ENCODE peak calls at places on chromosome 1, in eight cellular contexts. One of them, this sample, is unnamed.

GRCh38 chr1:21318714-21319159 is 28.5 kb upstream of the ECE1 start:
- DNase-seq in AG10803: peak; percentile 87
- DNase-seq in glutamatergic neuron: peak; percentile 73
- DNase-seq in NCI-H1048: no peak
- DNase-seq in A549: no peak
- DNase-seq in NAMALWA: no peak
- DNase-seq in EH: peak; percentile 53
- DNase-seq in activated CD4-positive, alpha-beta T cell treated with anti-CD3 and anti-CD28 coated beads, Interleukin-2, amount 50 U/mL, for 1 hour: no peak
- DNase-seq in this sample: peak; percentile 71

GRCh38 chr1:155909894-155910293 is 1.3 kb downstream of the RIT1 start:
- DNase-seq in AG10803: peak; percentile 55
- DNase-seq in glutamatergic neuron: no peak
- DNase-seq in NCI-H1048: no peak
- DNase-seq in A549: peak; percentile 53
- DNase-seq in NAMALWA: peak; percentile 44
- DNase-seq in EH: peak; percentile 81
- DNase-seq in activated CD4-positive, alpha-beta T cell treated with anti-CD3 and anti-CD28 coated beads, Interleukin-2, amount 50 U/mL, for 1 hour: no peak
- DNase-seq in this sample: no peak

GRCh38 chr1:92934395-92935378 is 26.6 kb downstream of the DIPK1A start:
- DNase-seq in AG10803: peak; percentile 99
- DNase-seq in glutamatergic neuron: no peak
- DNase-seq in NCI-H1048: no peak
- DNase-seq in A549: no peak
- DNase-seq in NAMALWA: no peak
- DNase-seq in EH: peak; percentile 91
- DNase-seq in activated CD4-positive, alpha-beta T cell treated with anti-CD3 and anti-CD28 coated beads, Interleukin-2, amount 50 U/mL, for 1 hour: no peak
- DNase-seq in this sample: no peak

GRCh38 chr1:204711947-204712701 is 26.6 kb upstream of the LRRN2 start:
- DNase-seq in AG10803: no peak
- DNase-seq in glutamatergic neuron: peak; percentile 80
- DNase-seq in NCI-H1048: no peak
- DNase-seq in A549: no peak
- DNase-seq in NAMALWA: no peak
- DNase-seq in EH: no peak
- DNase-seq in activated CD4-positive, alpha-beta T cell treated with anti-CD3 and anti-CD28 coated beads, Interleukin-2, amount 50 U/mL, for 1 hour: no peak
- DNase-seq in this sample: peak; percentile 77

GRCh38 chr1:5504364-5504740 is 487.9 kb downstream of the NPHP4 start:
- DNase-seq in AG10803: no peak
- DNase-seq in glutamatergic neuron: no peak
- DNase-seq in NCI-H1048: no peak
- DNase-seq in A549: no peak
- DNase-seq in NAMALWA: no peak
- DNase-seq in EH: no peak
- DNase-seq in activated CD4-positive, alpha-beta T cell treated with anti-CD3 and anti-CD28 coated beads, Interleukin-2, amount 50 U/mL, for 1 hour: no peak
- DNase-seq in this sample: no peak

GRCh38 chr1:168719306-168720111 is 9.5 kb downstream of the DPT start:
- DNase-seq in AG10803: no peak
- DNase-seq in glutamatergic neuron: no peak
- DNase-seq in NCI-H1048: no peak
- DNase-seq in A549: peak; percentile 34
- DNase-seq in NAMALWA: no peak
- DNase-seq in EH: no peak
- DNase-seq in activated CD4-positive, alpha-beta T cell treated with anti-CD3 and anti-CD28 coated beads, Interleukin-2, amount 50 U/mL, for 1 hour: no peak
- DNase-seq in this sample: no peak

GRCh38 chr1:35536551-35537162 is 20.5 kb downstream of the KIAA0319L start:
- DNase-seq in AG10803: no peak
- DNase-seq in glutamatergic neuron: no peak
- DNase-seq in NCI-H1048: no peak
- DNase-seq in A549: no peak
- DNase-seq in NAMALWA: no peak
- DNase-seq in EH: no peak
- DNase-seq in activated CD4-positive, alpha-beta T cell treated with anti-CD3 and anti-CD28 coated beads, Interleukin-2, amount 50 U/mL, for 1 hour: no peak
- DNase-seq in this sample: no peak

GRCh38 chr1:81452693-81453344 is 347.9 kb upstream of the ADGRL2 start:
- DNase-seq in AG10803: no peak
- DNase-seq in glutamatergic neuron: no peak
- DNase-seq in NCI-H1048: no peak
- DNase-seq in A549: no peak
- DNase-seq in NAMALWA: no peak
- DNase-seq in EH: no peak
- DNase-seq in activated CD4-positive, alpha-beta T cell treated with anti-CD3 and anti-CD28 coated beads, Interleukin-2, amount 50 U/mL, for 1 hour: no peak
- DNase-seq in this sample: no peak

GRCh38 chr1:89578151-89578550 is 53.5 kb downstream of the LRRC8B start:
- DNase-seq in AG10803: no peak
- DNase-seq in glutamatergic neuron: no peak
- DNase-seq in NCI-H1048: no peak
- DNase-seq in A549: no peak
- DNase-seq in NAMALWA: peak; percentile 20
- DNase-seq in EH: no peak
- DNase-seq in activated CD4-positive, alpha-beta T cell treated with anti-CD3 and anti-CD28 coated beads, Interleukin-2, amount 50 U/mL, for 1 hour: no peak
- DNase-seq in this sample: no peak

GRCh38 chr1:227764019-227764391 is 28.8 kb downstream of the SNAP47 start:
- DNase-seq in AG10803: peak; percentile 58
- DNase-seq in glutamatergic neuron: no peak
- DNase-seq in NCI-H1048: no peak
- DNase-seq in A549: peak; percentile 61
- DNase-seq in NAMALWA: no peak
- DNase-seq in EH: peak; percentile 84
- DNase-seq in activated CD4-positive, alpha-beta T cell treated with anti-CD3 and anti-CD28 coated beads, Interleukin-2, amount 50 U/mL, for 1 hour: no peak
- DNase-seq in this sample: no peak

GRCh38 chr1:71365451-71365850 is 284.6 kb upstream of the ZRANB2 start:
- DNase-seq in AG10803: peak; percentile 26
- DNase-seq in glutamatergic neuron: no peak
- DNase-seq in NCI-H1048: no peak
- DNase-seq in A549: no peak
- DNase-seq in NAMALWA: no peak
- DNase-seq in EH: no peak
- DNase-seq in activated CD4-positive, alpha-beta T cell treated with anti-CD3 and anti-CD28 coated beads, Interleukin-2, amount 50 U/mL, for 1 hour: no peak
- DNase-seq in this sample: no peak

GRCh38 chr1:43779805-43780403 is 72.6 kb downstream of the ST3GAL3 start:
- DNase-seq in AG10803: no peak
- DNase-seq in glutamatergic neuron: no peak
- DNase-seq in NCI-H1048: no peak
- DNase-seq in A549: no peak
- DNase-seq in NAMALWA: no peak
- DNase-seq in EH: no peak
- DNase-seq in activated CD4-positive, alpha-beta T cell treated with anti-CD3 and anti-CD28 coated beads, Interleukin-2, amount 50 U/mL, for 1 hour: no peak
- DNase-seq in this sample: no peak

GRCh38 chr1:70475023-70475422 is 64.0 kb downstream of the CTH start:
- DNase-seq in AG10803: peak; percentile 73
- DNase-seq in glutamatergic neuron: no peak
- DNase-seq in NCI-H1048: no peak
- DNase-seq in A549: no peak
- DNase-seq in NAMALWA: no peak
- DNase-seq in EH: peak; percentile 24
- DNase-seq in activated CD4-positive, alpha-beta T cell treated with anti-CD3 and anti-CD28 coated beads, Interleukin-2, amount 50 U/mL, for 1 hour: no peak
- DNase-seq in this sample: no peak

GRCh38 chr1:16026723-16027484 is 5.1 kb downstream of the CLCNKA start:
- DNase-seq in AG10803: no peak
- DNase-seq in glutamatergic neuron: peak; percentile 78
- DNase-seq in NCI-H1048: peak; percentile 23
- DNase-seq in A549: no peak
- DNase-seq in NAMALWA: peak; percentile 83
- DNase-seq in EH: peak; percentile 36
- DNase-seq in activated CD4-positive, alpha-beta T cell treated with anti-CD3 and anti-CD28 coated beads, Interleukin-2, amount 50 U/mL, for 1 hour: peak; percentile 29
- DNase-seq in this sample: no peak

GRCh38 chr1:156113263-156114004 is 1.1 kb upstream of the LMNA start:
- DNase-seq in AG10803: peak; percentile 76
- DNase-seq in glutamatergic neuron: no peak
- DNase-seq in NCI-H1048: no peak
- DNase-seq in A549: no peak
- DNase-seq in NAMALWA: no peak
- DNase-seq in EH: peak; percentile 56
- DNase-seq in activated CD4-positive, alpha-beta T cell treated with anti-CD3 and anti-CD28 coated beads, Interleukin-2, amount 50 U/mL, for 1 hour: no peak
- DNase-seq in this sample: peak; percentile 31

GRCh38 chr1:151993084-151993733 is 450 bp downstream of the S100A10 start:
- DNase-seq in AG10803: no peak
- DNase-seq in glutamatergic neuron: peak; percentile 31
- DNase-seq in NCI-H1048: no peak
- DNase-seq in A549: peak; percentile 54
- DNase-seq in NAMALWA: peak; percentile 61
- DNase-seq in EH: peak; percentile 44
- DNase-seq in activated CD4-positive, alpha-beta T cell treated with anti-CD3 and anti-CD28 coated beads, Interleukin-2, amount 50 U/mL, for 1 hour: peak; percentile 31
- DNase-seq in this sample: peak; percentile 63

GRCh38 chr1:1943834-1944570 is 24.9 kb upstream of the TMEM52 start:
- DNase-seq in AG10803: peak; percentile 13
- DNase-seq in glutamatergic neuron: peak; percentile 84
- DNase-seq in NCI-H1048: peak; percentile 15
- DNase-seq in A549: peak; percentile 64
- DNase-seq in NAMALWA: peak; percentile 62
- DNase-seq in EH: peak; percentile 36
- DNase-seq in activated CD4-positive, alpha-beta T cell treated with anti-CD3 and anti-CD28 coated beads, Interleukin-2, amount 50 U/mL, for 1 hour: peak; percentile 58
- DNase-seq in this sample: peak; percentile 48

GRCh38 chr1:6094801-6095505 is 49.3 kb downstream of the KCNAB2 start:
- DNase-seq in AG10803: no peak
- DNase-seq in glutamatergic neuron: peak; percentile 16
- DNase-seq in NCI-H1048: no peak
- DNase-seq in A549: no peak
- DNase-seq in NAMALWA: no peak
- DNase-seq in EH: no peak
- DNase-seq in activated CD4-positive, alpha-beta T cell treated with anti-CD3 and anti-CD28 coated beads, Interleukin-2, amount 50 U/mL, for 1 hour: no peak
- DNase-seq in this sample: no peak

GRCh38 chr1:206467915-206468314 is 2.4 kb upstream of the IKBKE start:
- DNase-seq in AG10803: peak; percentile 77
- DNase-seq in glutamatergic neuron: no peak
- DNase-seq in NCI-H1048: no peak
- DNase-seq in A549: no peak
- DNase-seq in NAMALWA: peak; percentile 24
- DNase-seq in EH: peak; percentile 49
- DNase-seq in activated CD4-positive, alpha-beta T cell treated with anti-CD3 and anti-CD28 coated beads, Interleukin-2, amount 50 U/mL, for 1 hour: no peak
- DNase-seq in this sample: no peak

GRCh38 chr1:183270541-183271141 is 84.6 kb downstream of the LAMC2 start:
- DNase-seq in AG10803: peak; percentile 94
- DNase-seq in glutamatergic neuron: no peak
- DNase-seq in NCI-H1048: no peak
- DNase-seq in A549: no peak
- DNase-seq in NAMALWA: no peak
- DNase-seq in EH: peak; percentile 99
- DNase-seq in activated CD4-positive, alpha-beta T cell treated with anti-CD3 and anti-CD28 coated beads, Interleukin-2, amount 50 U/mL, for 1 hour: no peak
- DNase-seq in this sample: no peak

GRCh38 chr1:175808573-175808972 is 65.2 kb upstream of the TNR start:
- DNase-seq in AG10803: no peak
- DNase-seq in glutamatergic neuron: no peak
- DNase-seq in NCI-H1048: no peak
- DNase-seq in A549: no peak
- DNase-seq in NAMALWA: no peak
- DNase-seq in EH: no peak
- DNase-seq in activated CD4-positive, alpha-beta T cell treated with anti-CD3 and anti-CD28 coated beads, Interleukin-2, amount 50 U/mL, for 1 hour: no peak
- DNase-seq in this sample: no peak

GRCh38 chr1:225498539-225499135 is 70.8 kb upstream of the LBR start:
- DNase-seq in AG10803: peak; percentile 52
- DNase-seq in glutamatergic neuron: no peak
- DNase-seq in NCI-H1048: no peak
- DNase-seq in A549: no peak
- DNase-seq in NAMALWA: no peak
- DNase-seq in EH: peak; percentile 59
- DNase-seq in activated CD4-positive, alpha-beta T cell treated with anti-CD3 and anti-CD28 coated beads, Interleukin-2, amount 50 U/mL, for 1 hour: no peak
- DNase-seq in this sample: no peak

GRCh38 chr1:75521658-75522057 is 89.3 kb downstream of the SLC44A5 start:
- DNase-seq in AG10803: no peak
- DNase-seq in glutamatergic neuron: no peak
- DNase-seq in NCI-H1048: no peak
- DNase-seq in A549: no peak
- DNase-seq in NAMALWA: no peak
- DNase-seq in EH: no peak
- DNase-seq in activated CD4-positive, alpha-beta T cell treated with anti-CD3 and anti-CD28 coated beads, Interleukin-2, amount 50 U/mL, for 1 hour: no peak
- DNase-seq in this sample: no peak

GRCh38 chr1:231879296-231879695 is 252.7 kb downstream of the DISC1 start:
- DNase-seq in AG10803: no peak
- DNase-seq in glutamatergic neuron: peak; percentile 32
- DNase-seq in NCI-H1048: no peak
- DNase-seq in A549: no peak
- DNase-seq in NAMALWA: no peak
- DNase-seq in EH: no peak
- DNase-seq in activated CD4-positive, alpha-beta T cell treated with anti-CD3 and anti-CD28 coated beads, Interleukin-2, amount 50 U/mL, for 1 hour: no peak
- DNase-seq in this sample: no peak

This sample was measured in colonic mucosa.